ENCODE peak calls at places on chromosomes 11 and 22, in nine cellular contexts. One of them, this sample, is unnamed.
A peak's percentile ranks its signal among the peaks of the same experiment; 100 is the strongest.

GRCh38 chr11:12451179-12451814 is 73.9 kb downstream of the PARVA start:
- DNase-seq in lower lobe of right lung: no peak
- DNase-seq in HCT116: no peak
- DNase-seq in epithelial cell of proximal tubule: no peak
- DNase-seq in CD8-positive, alpha-beta T cell: no peak
- DNase-seq in tibial nerve: no peak
- DNase-seq in BE2C: peak; percentile 24
- DNase-seq in A549: no peak
- DNase-seq in DND-41: no peak
- DNase-seq in this sample: no peak

GRCh38 chr11:130675456-130675855 is 227.0 kb downstream of the ADAMTS15 start:
- DNase-seq in lower lobe of right lung: no peak
- DNase-seq in HCT116: no peak
- DNase-seq in epithelial cell of proximal tubule: no peak
- DNase-seq in CD8-positive, alpha-beta T cell: no peak
- DNase-seq in tibial nerve: peak; percentile 52
- DNase-seq in BE2C: peak; percentile 52
- DNase-seq in A549: no peak
- DNase-seq in DND-41: no peak
- DNase-seq in this sample: peak; percentile 59

GRCh38 chr11:59901306-59901705 is 22.7 kb downstream of the OOSP3 start:
- DNase-seq in lower lobe of right lung: no peak
- DNase-seq in HCT116: peak; percentile 22
- DNase-seq in epithelial cell of proximal tubule: peak; percentile 56
- DNase-seq in CD8-positive, alpha-beta T cell: no peak
- DNase-seq in tibial nerve: no peak
- DNase-seq in BE2C: no peak
- DNase-seq in A549: peak; percentile 39
- DNase-seq in DND-41: no peak
- DNase-seq in this sample: no peak

GRCh38 chr11:2134022-2135010 is 4.9 kb downstream of the IGF2 start:
- DNase-seq in lower lobe of right lung: no peak
- DNase-seq in HCT116: no peak
- DNase-seq in epithelial cell of proximal tubule: no peak
- DNase-seq in CD8-positive, alpha-beta T cell: no peak
- DNase-seq in tibial nerve: no peak
- DNase-seq in BE2C: peak; percentile 30
- DNase-seq in A549: no peak
- DNase-seq in DND-41: no peak
- DNase-seq in this sample: no peak

GRCh38 chr11:119533931-119534694 is 111.1 kb upstream of the THY1 start:
- DNase-seq in lower lobe of right lung: peak; percentile 82
- DNase-seq in HCT116: peak; percentile 38
- DNase-seq in epithelial cell of proximal tubule: peak; percentile 33
- DNase-seq in CD8-positive, alpha-beta T cell: peak; percentile 42
- DNase-seq in tibial nerve: peak; percentile 62
- DNase-seq in BE2C: peak; percentile 94
- DNase-seq in A549: peak; percentile 53
- DNase-seq in DND-41: peak; percentile 41
- DNase-seq in this sample: no peak

GRCh38 chr11:73235236-73235786 is 17.2 kb downstream of the P2RY2 start:
- DNase-seq in lower lobe of right lung: no peak
- DNase-seq in HCT116: no peak
- DNase-seq in epithelial cell of proximal tubule: no peak
- DNase-seq in CD8-positive, alpha-beta T cell: no peak
- DNase-seq in tibial nerve: no peak
- DNase-seq in BE2C: peak; percentile 0
- DNase-seq in A549: no peak
- DNase-seq in DND-41: no peak
- DNase-seq in this sample: no peak

GRCh38 chr22:26273011-26273675 is 103.9 kb downstream of the SEZ6L start:
- DNase-seq in lower lobe of right lung: no peak
- DNase-seq in HCT116: no peak
- DNase-seq in epithelial cell of proximal tubule: no peak
- DNase-seq in CD8-positive, alpha-beta T cell: no peak
- DNase-seq in tibial nerve: no peak
- DNase-seq in BE2C: no peak
- DNase-seq in A549: no peak
- DNase-seq in DND-41: no peak
- DNase-seq in this sample: no peak

GRCh38 chr22:37045958-37046357 is 5.6 kb upstream of the KCTD17 start:
- DNase-seq in lower lobe of right lung: no peak
- DNase-seq in HCT116: no peak
- DNase-seq in epithelial cell of proximal tubule: no peak
- DNase-seq in CD8-positive, alpha-beta T cell: no peak
- DNase-seq in tibial nerve: no peak
- DNase-seq in BE2C: no peak
- DNase-seq in A549: peak; percentile 51
- DNase-seq in DND-41: no peak
- DNase-seq in this sample: no peak

GRCh38 chr11:129750343-129751292 is 65.0 kb upstream of the TMEM45B start:
- DNase-seq in lower lobe of right lung: peak; percentile 84
- DNase-seq in HCT116: peak; percentile 74
- DNase-seq in epithelial cell of proximal tubule: no peak
- DNase-seq in CD8-positive, alpha-beta T cell: peak; percentile 82
- DNase-seq in tibial nerve: peak; percentile 42
- DNase-seq in BE2C: peak; percentile 75
- DNase-seq in A549: peak; percentile 79
- DNase-seq in DND-41: peak; percentile 70
- DNase-seq in this sample: no peak

GRCh38 chr22:35400335-35400680 is 368 bp downstream of the MCM5 start:
- DNase-seq in lower lobe of right lung: no peak
- DNase-seq in HCT116: no peak
- DNase-seq in epithelial cell of proximal tubule: no peak
- DNase-seq in CD8-positive, alpha-beta T cell: no peak
- DNase-seq in tibial nerve: no peak
- DNase-seq in BE2C: no peak
- DNase-seq in A549: no peak
- DNase-seq in DND-41: peak; percentile 48
- DNase-seq in this sample: no peak

GRCh38 chr11:72621008-72621610 is 53.1 kb downstream of the PDE2A start:
- DNase-seq in lower lobe of right lung: no peak
- DNase-seq in HCT116: no peak
- DNase-seq in epithelial cell of proximal tubule: no peak
- DNase-seq in CD8-positive, alpha-beta T cell: no peak
- DNase-seq in tibial nerve: no peak
- DNase-seq in BE2C: no peak
- DNase-seq in A549: no peak
- DNase-seq in DND-41: peak; percentile 29
- DNase-seq in this sample: no peak

GRCh38 chr11:120012245-120012644 is 125.7 kb downstream of the TRIM29 start:
- DNase-seq in lower lobe of right lung: no peak
- DNase-seq in HCT116: no peak
- DNase-seq in epithelial cell of proximal tubule: no peak
- DNase-seq in CD8-positive, alpha-beta T cell: no peak
- DNase-seq in tibial nerve: no peak
- DNase-seq in BE2C: no peak
- DNase-seq in A549: no peak
- DNase-seq in DND-41: no peak
- DNase-seq in this sample: no peak

GRCh38 chr11:94782446-94782845 is 14.3 kb downstream of the AMOTL1 start:
- DNase-seq in lower lobe of right lung: no peak
- DNase-seq in HCT116: no peak
- DNase-seq in epithelial cell of proximal tubule: no peak
- DNase-seq in CD8-positive, alpha-beta T cell: no peak
- DNase-seq in tibial nerve: no peak
- DNase-seq in BE2C: no peak
- DNase-seq in A549: no peak
- DNase-seq in DND-41: no peak
- DNase-seq in this sample: no peak

GRCh38 chr22:29050457-29050856 is 11.2 kb downstream of the C22orf31 start:
- DNase-seq in lower lobe of right lung: no peak
- DNase-seq in HCT116: no peak
- DNase-seq in epithelial cell of proximal tubule: no peak
- DNase-seq in CD8-positive, alpha-beta T cell: no peak
- DNase-seq in tibial nerve: no peak
- DNase-seq in BE2C: no peak
- DNase-seq in A549: no peak
- DNase-seq in DND-41: no peak
- DNase-seq in this sample: no peak

GRCh38 chr22:29054251-29054767 is 7.3 kb downstream of the C22orf31 start:
- DNase-seq in lower lobe of right lung: no peak
- DNase-seq in HCT116: no peak
- DNase-seq in epithelial cell of proximal tubule: no peak
- DNase-seq in CD8-positive, alpha-beta T cell: no peak
- DNase-seq in tibial nerve: no peak
- DNase-seq in BE2C: no peak
- DNase-seq in A549: no peak
- DNase-seq in DND-41: no peak
- DNase-seq in this sample: no peak

GRCh38 chr22:29053048-29053702 is 8.5 kb downstream of the C22orf31 start:
- DNase-seq in lower lobe of right lung: no peak
- DNase-seq in HCT116: no peak
- DNase-seq in epithelial cell of proximal tubule: no peak
- DNase-seq in CD8-positive, alpha-beta T cell: no peak
- DNase-seq in tibial nerve: no peak
- DNase-seq in BE2C: no peak
- DNase-seq in A549: no peak
- DNase-seq in DND-41: no peak
- DNase-seq in this sample: no peak

GRCh38 chr22:29056472-29056871 is 5.2 kb downstream of the C22orf31 start:
- DNase-seq in lower lobe of right lung: no peak
- DNase-seq in HCT116: no peak
- DNase-seq in epithelial cell of proximal tubule: no peak
- DNase-seq in CD8-positive, alpha-beta T cell: no peak
- DNase-seq in tibial nerve: no peak
- DNase-seq in BE2C: no peak
- DNase-seq in A549: no peak
- DNase-seq in DND-41: no peak
- DNase-seq in this sample: no peak

GRCh38 chr22:29055192-29055830 is 6.3 kb downstream of the C22orf31 start:
- DNase-seq in lower lobe of right lung: no peak
- DNase-seq in HCT116: no peak
- DNase-seq in epithelial cell of proximal tubule: no peak
- DNase-seq in CD8-positive, alpha-beta T cell: no peak
- DNase-seq in tibial nerve: no peak
- DNase-seq in BE2C: no peak
- DNase-seq in A549: no peak
- DNase-seq in DND-41: peak; percentile 51
- DNase-seq in this sample: no peak
- H3K4me3 ChIP-seq in lower lobe of right lung: no peak overlapping the region
- H3K4me3 ChIP-seq in HCT116: no peak overlapping the region
- H3K4me3 ChIP-seq in epithelial cell of proximal tubule: no peak overlapping the region
- H3K4me3 ChIP-seq in CD8-positive, alpha-beta T cell: no peak overlapping the region
- H3K4me3 ChIP-seq in tibial nerve: no peak overlapping the region
- H3K4me3 ChIP-seq in BE2C: no peak overlapping the region
- H3K4me3 ChIP-seq in A549: no peak overlapping the region
- H3K4me3 ChIP-seq in DND-41: no peak overlapping the region
- H3K4me3 ChIP-seq in this sample: no peak overlapping the region

GRCh38 chr11:46391186-46391577 is 394 bp downstream of the CHRM4 start:
- DNase-seq in lower lobe of right lung: no peak
- DNase-seq in HCT116: no peak
- DNase-seq in epithelial cell of proximal tubule: no peak
- DNase-seq in CD8-positive, alpha-beta T cell: no peak
- DNase-seq in tibial nerve: no peak
- DNase-seq in BE2C: no peak
- DNase-seq in A549: no peak
- DNase-seq in DND-41: no peak
- DNase-seq in this sample: no peak

GRCh38 chr11:46390331-46391171 is 1.0 kb downstream of the CHRM4 start:
- DNase-seq in lower lobe of right lung: no peak
- DNase-seq in HCT116: no peak
- DNase-seq in epithelial cell of proximal tubule: no peak
- DNase-seq in CD8-positive, alpha-beta T cell: no peak
- DNase-seq in tibial nerve: no peak
- DNase-seq in BE2C: no peak
- DNase-seq in A549: no peak
- DNase-seq in DND-41: no peak
- DNase-seq in this sample: no peak

GRCh38 chr11:46393231-46393616 is 1.6 kb upstream of the CHRM4 start:
- DNase-seq in lower lobe of right lung: no peak
- DNase-seq in HCT116: no peak
- DNase-seq in epithelial cell of proximal tubule: no peak
- DNase-seq in CD8-positive, alpha-beta T cell: no peak
- DNase-seq in tibial nerve: no peak
- DNase-seq in BE2C: no peak
- DNase-seq in A549: no peak
- DNase-seq in DND-41: no peak
- DNase-seq in this sample: no peak

GRCh38 chr11:46392421-46393230 is 1.1 kb upstream of the CHRM4 start:
- DNase-seq in lower lobe of right lung: peak; percentile 89
- DNase-seq in HCT116: no peak
- DNase-seq in epithelial cell of proximal tubule: no peak
- DNase-seq in CD8-positive, alpha-beta T cell: peak; percentile 79
- DNase-seq in tibial nerve: peak; percentile 65
- DNase-seq in BE2C: no peak
- DNase-seq in A549: peak; percentile 74
- DNase-seq in DND-41: peak; percentile 74
- DNase-seq in this sample: no peak

GRCh38 chr11:46391578-46392420 is at the start of gene CHRM4:
- DNase-seq in lower lobe of right lung: no peak
- DNase-seq in HCT116: no peak
- DNase-seq in epithelial cell of proximal tubule: no peak
- DNase-seq in CD8-positive, alpha-beta T cell: no peak
- DNase-seq in tibial nerve: no peak
- DNase-seq in BE2C: peak; percentile 71
- DNase-seq in A549: peak; percentile 65
- DNase-seq in DND-41: no peak
- DNase-seq in this sample: no peak
- TF ChIP-seq CTCF in lower lobe of right lung: no peak
- TF ChIP-seq CTCF in HCT116: peak; percentile 45
- TF ChIP-seq CTCF in epithelial cell of proximal tubule: peak; percentile 31
- TF ChIP-seq CTCF in CD8-positive, alpha-beta T cell: no peak
- TF ChIP-seq CTCF in tibial nerve: no peak
- TF ChIP-seq CTCF in BE2C: peak; percentile 19
- TF ChIP-seq CTCF in A549: peak; percentile 74
- TF ChIP-seq CTCF in DND-41: no peak
- TF ChIP-seq CTCF in this sample: no peak

DNA sequence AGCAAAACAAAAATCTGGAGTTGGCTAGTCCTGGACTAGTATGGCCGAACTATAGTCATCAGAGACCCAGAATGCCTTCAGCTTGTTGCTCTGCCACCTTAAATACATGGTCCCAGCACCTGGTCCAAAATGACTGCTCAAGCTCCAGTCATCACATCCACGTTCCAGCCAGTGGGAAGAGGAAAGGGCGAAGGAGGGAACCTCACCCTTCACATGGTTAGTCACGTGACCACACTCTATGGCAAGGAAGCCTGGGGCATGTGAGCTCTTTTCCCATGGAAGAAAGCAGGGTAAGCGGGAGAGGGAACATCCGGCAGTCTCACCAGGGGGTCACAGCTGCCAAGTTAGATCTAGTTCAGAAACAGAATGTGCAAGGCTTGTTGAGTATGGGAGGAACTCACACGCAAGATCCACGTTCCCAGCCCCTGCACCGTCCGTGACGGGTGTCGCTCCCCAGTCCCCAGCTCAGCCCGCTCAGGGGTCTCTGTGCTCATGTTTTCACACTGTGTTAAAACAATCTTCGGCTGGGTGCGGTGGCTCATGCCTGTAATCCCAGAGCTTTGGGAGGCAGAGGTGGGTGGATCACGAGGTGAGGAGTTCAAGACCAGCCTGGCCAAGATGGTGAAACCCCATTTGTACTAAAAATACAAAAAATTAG is 1.9 kb upstream of the ANO9 start:
- DNase-seq in lower lobe of right lung: peak; percentile 39
- DNase-seq in HCT116: no peak
- DNase-seq in epithelial cell of proximal tubule: no peak
- DNase-seq in CD8-positive, alpha-beta T cell: no peak
- DNase-seq in tibial nerve: no peak
- DNase-seq in BE2C: no peak
- DNase-seq in A549: peak; percentile 57
- DNase-seq in DND-41: no peak
- DNase-seq in this sample: no peak
- H3K4me3 ChIP-seq in lower lobe of right lung: no peak overlapping the region
- H3K4me3 ChIP-seq in HCT116: no peak overlapping the region
- H3K4me3 ChIP-seq in epithelial cell of proximal tubule: no peak overlapping the region
- H3K4me3 ChIP-seq in CD8-positive, alpha-beta T cell: no peak overlapping the region
- H3K4me3 ChIP-seq in tibial nerve: no peak overlapping the region
- H3K4me3 ChIP-seq in BE2C: no peak overlapping the region
- H3K4me3 ChIP-seq in A549: no peak overlapping the region
- H3K4me3 ChIP-seq in DND-41: no peak overlapping the region
- H3K4me3 ChIP-seq in this sample: no peak overlapping the region

GRCh38 chr22:44116331-44116730 is 64.4 kb upstream of the PARVG start:
- DNase-seq in lower lobe of right lung: no peak
- DNase-seq in HCT116: no peak
- DNase-seq in epithelial cell of proximal tubule: no peak
- DNase-seq in CD8-positive, alpha-beta T cell: no peak
- DNase-seq in tibial nerve: no peak
- DNase-seq in BE2C: no peak
- DNase-seq in A549: no peak
- DNase-seq in DND-41: no peak
- DNase-seq in this sample: no peak
- TF ChIP-seq CTCF in lower lobe of right lung: no peak
- TF ChIP-seq CTCF in HCT116: no peak
- TF ChIP-seq CTCF in epithelial cell of proximal tubule: no peak
- TF ChIP-seq CTCF in CD8-positive, alpha-beta T cell: no peak
- TF ChIP-seq CTCF in tibial nerve: no peak
- TF ChIP-seq CTCF in BE2C: no peak
- TF ChIP-seq CTCF in A549: no peak
- TF ChIP-seq CTCF in DND-41: no peak
- TF ChIP-seq CTCF in this sample: no peak